ENCODE peak calls at places on chromosomes 2 and 18, in five cellular contexts. B is fibroblast of the conjunctiva; U is NCI-H1436 treated with DMSO at 0.1 percent for 48 hours; L is CD4-positive, alpha-beta T cell; H is heart left ventricle. J is an unnamed sample.

GRCh38 chr2:88212251-88212790 is 42.2 kb downstream of the THNSL2 start:
- DNase-seq in B (no peak), H (no peak), U (no peak), L (no peak), J (no peak)

GRCh38 chr2:234967201-234967873 is 15.5 kb downstream of the SH3BP4 start:
- DNase-seq in H (no peak), B (no peak), L (no peak), U (no peak), J (no peak)

GRCh38 chr2:153912798-153913396 is 41.2 kb downstream of the GALNT13 start:
- DNase-seq in H (no peak), B (no peak), U (no peak), L (no peak), J (no peak)

GRCh38 chr2:239179851-239180371 is 220.9 kb downstream of the HDAC4 start:
- DNase-seq in H (no peak), B (no peak), L (no peak), U (no peak), J (no peak)

GRCh38 chr2:77046339-77046738 is 475.8 kb downstream of the LRRTM4 start:
- DNase-seq in U (no peak), B (no peak), H (no peak), L (no peak), J (no peak)

GRCh38 chr18:54950221-54950620 is 9.0 kb downstream of the CCDC68 start:
- DNase-seq in H (no peak), U (no peak), B (no peak), L (no peak), J (no peak)

GRCh38 chr2:232875256-232876070 is 5.4 kb downstream of the SNORC start:
- DNase-seq in U (no peak), B (no peak), H (no peak), L (no peak), J (peak)

GRCh38 chr18:32095156-32095555 is 3.5 kb downstream of the RNF138 start:
- DNase-seq in L (no peak), U (no peak), B (no peak), H (no peak), J (no peak)

GRCh38 chr18:3389977-3390376 is 60.0 kb upstream of the TGIF1 start:
- DNase-seq in B (no peak), U (no peak), H (no peak), L (no peak), J (no peak)

GRCh38 chr2:10968176-10968575 is 56.4 kb downstream of the KCNF1 start:
- DNase-seq in H (no peak), U (no peak), L (no peak), B (no peak), J (no peak)

GRCh38 chr18:36808681-36809080 is 20.1 kb downstream of the TPGS2 start:
- DNase-seq in U (no peak), B (no peak), H (no peak), L (no peak), J (peak)

GRCh38 chr18:40607741-40608140 is 1347.3 kb upstream of the PIK3C3 start:
- DNase-seq in U (peak), H (no peak), B (no peak), L (no peak), J (no peak)

GRCh38 chr18:494602-494983 is 5.9 kb downstream of the COLEC12 start:
- DNase-seq in L (no peak), H (no peak), U (no peak), B (peak), J (peak)

GRCh38 chr18:55430026-55430425 is 158.0 kb downstream of the TCF4 start:
- DNase-seq in U (no peak), B (no peak), H (no peak), L (no peak), J (no peak)

GRCh38 chr2:101140978-101141655 is 10.1 kb downstream of the TBC1D8 start:
- DNase-seq in L (no peak), U (no peak), B (no peak), H (no peak), J (peak)

GRCh38 chr2:9310827-9311226 is 104.2 kb downstream of the ASAP2 start:
- DNase-seq in U (no peak), B (no peak), H (no peak), L (no peak), J (no peak)

GRCh38 chr18:63107171-63107850 is 212.3 kb downstream of the BCL2 start:
- DNase-seq in U (no peak), H (no peak), L (no peak), B (no peak), J (peak)

GRCh38 chr2:32008811-32009478 is 1.9 kb downstream of the MEMO1 start:
- DNase-seq in B (no peak), U (no peak), L (no peak), H (no peak), J (peak)